ENCODE peak calls at places on chromosomes 1 and 21, in ten cellular contexts. E is body of pancreas, I is SK-N-SH, P is heart right ventricle, Q is K562, R is upper lobe of right lung, W is right atrium auricular region, N is mammary epithelial cell, F is OCI-LY7, G is cardiac muscle cell. H is an unnamed sample. For H3K36me3, the result is how much of the 10 kb centered on the place peaks cover.

GRCh38 chr1:23103001-23103879 is 65.4 kb downstream of the LUZP1 start:
- DNase-seq in N (peak), F (peak), R (no peak), Q (peak), I (no peak), E (no peak), P (no peak), W (no peak), G (no peak), H (no peak)

GRCh38 chr1:243562473-243562872 is 287.6 kb downstream of the AKT3 start:
- DNase-seq in N (no peak), W (no peak), I (no peak), P (peak), Q (no peak), G (peak), E (no peak), F (no peak), R (no peak), H (no peak)

GRCh38 chr1:232036161-232036942 is 409.8 kb downstream of the DISC1 start:
- DNase-seq in G (no peak), E (no peak), F (no peak), R (no peak), W (no peak), Q (no peak), N (no peak), I (no peak), P (no peak), H (no peak)

GRCh38 chr1:39788758-39789570 is at the start of gene BMP8B:
- DNase-seq in R (peak), W (no peak), E (peak), F (peak), P (peak), G (peak), I (peak), Q (peak), N (peak), H (no peak)

GRCh38 chr1:156198831-156199349 is 5.0 kb downstream of the SLC25A44 start:
- DNase-seq in F (no peak), W (no peak), R (no peak), N (no peak), I (no peak), E (no peak), P (no peak), Q (no peak), G (no peak), H (no peak)

GRCh38 chr1:68216088-68216487 is 16.2 kb downstream of the WLS start:
- DNase-seq in R (no peak), P (no peak), Q (no peak), G (no peak), N (no peak), F (no peak), I (no peak), W (no peak), E (no peak), H (no peak)

GRCh38 chr1:107379826-107380225 is 239.0 kb downstream of the NTNG1 start:
- DNase-seq in Q (no peak), G (no peak), W (no peak), R (no peak), F (no peak), E (no peak), N (no peak), P (no peak), I (no peak), H (no peak)

GRCh38 chr21:45404726-45405270 is at the start of gene COL18A1:
- DNase-seq in I (peak), W (no peak), N (peak), R (peak), P (peak), G (peak), F (no peak), Q (peak), E (peak), H (no peak)

GRCh38 chr1:226588484-226588883 is 39.9 kb downstream of the STUM start:
- DNase-seq in E (no peak), G (no peak), W (no peak), N (no peak), F (no peak), R (no peak), I (no peak), P (no peak), Q (no peak), H (no peak)

GRCh38 chr1:244273845-244274619 is 177.7 kb downstream of the ADSS2 start:
- DNase-seq in G (no peak), E (peak), P (peak), N (peak), Q (peak), F (no peak), W (peak), I (no peak), R (peak), H (peak)

GRCh38 chr1:62307516-62308492 is 11.4 kb downstream of the KANK4 start:
- DNase-seq in P (no peak), N (peak), I (peak), G (peak), R (no peak), F (no peak), W (no peak), Q (no peak), E (no peak), H (no peak)

GRCh38 chr1:220962031-220962751 is 82.9 kb downstream of the HLX start:
- DNase-seq in P (no peak), F (no peak), R (no peak), Q (no peak), N (peak), E (no peak), W (no peak), I (no peak), G (no peak), H (peak)

GRCh38 chr1:189158155-189158554 is 1319.5 kb downstream of the BRINP3 start:
- DNase-seq in G (no peak), I (no peak), W (no peak), E (no peak), F (no peak), N (no peak), Q (peak), P (no peak), R (no peak), H (no peak)

GRCh38 chr1:242754061-242754648 is 229.7 kb upstream of the PLD5 start:
- DNase-seq in E (no peak), N (no peak), Q (no peak), I (peak), G (no peak), R (no peak), W (no peak), F (no peak), P (no peak), H (no peak)

GRCh38 chr21:46585191-46585953 is 19.5 kb downstream of the S100B start:
- DNase-seq in G (no peak), N (peak), Q (no peak), F (peak), P (no peak), I (no peak), W (no peak), E (no peak), R (no peak), H (no peak)

GRCh38 chr1:41876533-41877445 is 41.9 kb downstream of the HIVEP3 start:
- DNase-seq in E (no peak), R (no peak), P (no peak), Q (no peak), G (peak), I (no peak), F (no peak), N (no peak), W (no peak), H (no peak)

GRCh38 chr21:41916888-41917433 is 36.9 kb downstream of the C2CD2 start:
- DNase-seq in N (no peak), P (no peak), G (no peak), R (no peak), Q (peak), I (no peak), W (no peak), E (no peak), F (peak), H (no peak)

GRCh38 chr1:244653439-244654283 is 735 bp downstream of the DESI2 start:
- DNase-seq in E (no peak), Q (peak), I (no peak), G (peak), W (no peak), R (no peak), N (peak), F (peak), P (no peak), H (no peak)

GRCh38 chr1:225746361-225747179 is 31.1 kb upstream of the SRP9 start:
- DNase-seq in N (peak), F (no peak), E (peak), W (peak), Q (no peak), P (peak), R (peak), G (no peak), I (no peak), H (peak)

GRCh38 chr1:115461526-115461925 is 123.5 kb upstream of the NGF start:
- DNase-seq in P (no peak), G (no peak), I (no peak), E (no peak), W (no peak), R (no peak), Q (peak), F (no peak), N (no peak), H (no peak)
- TF ChIP-seq CTCF in P (no peak), G (no peak), I (no peak), E (no peak), W (no peak), R (no peak), Q (peak), F (no peak), N (peak), H (no peak)

DNA sequence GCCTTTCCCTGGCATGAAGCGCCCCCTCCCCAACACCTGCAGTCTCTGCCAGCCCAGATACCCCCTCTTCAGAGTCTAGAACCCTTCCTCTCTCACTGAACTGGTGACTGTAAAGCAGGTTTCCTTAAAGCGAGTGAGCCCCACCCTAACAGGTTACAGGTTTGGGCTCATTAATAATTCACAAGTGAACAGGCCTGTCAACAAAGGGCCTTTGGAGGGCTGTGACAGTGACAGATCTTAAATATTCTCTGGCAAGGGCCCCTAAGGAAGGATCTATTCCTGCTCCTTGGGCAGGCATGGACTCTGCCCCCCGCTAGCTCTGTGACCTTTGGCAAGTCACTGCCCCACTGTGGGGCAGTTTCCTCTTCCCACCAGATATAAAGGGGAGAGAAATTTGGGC is 5.6 kb upstream of the TTC39A start:
- DNase-seq in R (no peak), N (no peak), E (no peak), F (no peak), P (no peak), G (no peak), I (no peak), W (no peak), Q (no peak), H (no peak)
- H3K4me3 ChIP-seq in R (no peak), N (no peak), E (no peak), F (no peak), P (no peak), G (no peak), I (no peak), W (no peak), Q (no peak), H (no peak)

DNA sequence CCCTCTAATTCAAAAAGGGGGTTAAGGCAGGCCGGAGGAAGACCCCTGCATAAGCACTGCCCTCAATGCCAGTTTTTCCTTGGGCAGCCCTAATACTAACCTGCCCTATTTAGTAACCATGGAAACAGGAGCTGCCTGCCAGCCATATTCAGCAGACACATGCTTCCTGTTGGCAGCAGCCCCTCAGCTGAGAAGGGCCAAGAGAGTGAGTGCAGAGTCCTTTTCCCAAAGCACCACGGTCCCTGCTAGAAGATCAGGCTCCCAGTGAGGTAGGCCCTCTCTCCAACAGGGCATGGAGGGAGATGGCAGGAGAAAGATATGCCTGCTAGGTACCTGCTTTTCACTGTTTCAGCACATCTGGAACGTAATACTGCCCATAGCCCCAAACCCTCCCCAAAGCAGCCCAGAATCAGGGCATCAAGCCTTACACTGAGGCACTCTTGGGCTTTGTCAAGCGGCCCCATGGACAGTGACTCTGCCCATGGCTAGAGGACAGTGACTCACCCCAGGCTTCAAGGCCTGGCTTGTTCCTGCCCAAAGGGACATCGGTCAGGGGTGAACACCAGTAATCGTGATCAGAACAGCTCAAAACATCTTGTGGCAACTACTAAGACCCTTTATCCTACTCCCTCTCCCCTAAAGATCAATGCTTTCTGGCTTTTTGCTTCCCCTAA is 64.5 kb downstream of the BCAR3 start:
- DNase-seq in E (peak), Q (no peak), F (no peak), R (no peak), I (peak), G (no peak), P (peak), W (no peak), N (no peak), H (no peak)
- H3K36me3 ChIP-seq in E (under half), Q (under half), F (under half), R (under half), I (under half), G (under half), P (under half), W (under half), N (under half), H (under half)

DNA sequence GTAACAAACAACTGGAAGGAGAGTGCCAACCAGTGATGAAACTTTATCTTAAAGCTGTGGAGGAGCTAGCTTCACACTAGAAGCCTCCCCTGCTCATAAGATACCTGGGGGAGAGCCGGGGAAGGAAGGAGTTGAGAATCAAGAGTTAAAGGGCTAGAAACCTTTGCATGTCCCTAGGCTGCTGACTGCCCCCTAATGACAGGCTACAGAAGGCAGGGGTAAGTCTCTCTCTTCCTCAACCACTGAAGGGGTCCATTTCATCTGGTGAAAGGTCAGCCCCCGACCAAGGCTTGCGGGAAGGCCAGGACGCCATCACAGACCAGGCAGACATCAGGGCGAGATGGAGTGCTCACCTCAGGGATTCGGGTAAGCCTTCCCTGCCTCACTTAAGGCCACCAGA is 65.6 kb upstream of the GRHL3 start:
- DNase-seq in W (no peak), F (peak), P (no peak), E (no peak), N (no peak), R (no peak), G (no peak), I (no peak), Q (no peak), H (no peak)
- TF ChIP-seq CTCF in W (no peak), F (peak), P (no peak), E (no peak), N (no peak), R (no peak), G (peak), I (no peak), Q (peak), H (no peak)

DNA sequence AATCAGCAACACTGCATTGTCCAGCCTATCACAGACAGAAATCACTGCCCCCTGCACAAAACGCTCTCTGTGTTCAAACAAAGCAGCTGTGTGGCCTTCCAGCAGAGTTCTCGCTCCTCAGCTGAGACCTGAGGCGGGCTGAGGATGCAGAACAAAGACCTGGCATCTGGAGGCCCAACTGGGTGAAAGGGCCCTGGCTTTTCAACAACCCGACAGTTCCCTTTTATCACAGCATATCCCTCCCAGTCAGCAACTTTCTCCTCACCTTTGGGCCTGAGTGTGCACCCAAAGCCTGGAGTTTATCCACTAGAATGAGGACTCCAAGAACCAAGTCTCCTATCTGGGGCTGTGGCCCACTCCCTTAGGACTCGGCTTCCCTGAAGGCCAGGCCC is 42.6 kb upstream of the A3GALT2 start:
- DNase-seq in F (no peak), W (no peak), I (no peak), R (no peak), Q (no peak), E (no peak), P (no peak), G (peak), N (no peak), H (no peak)
- H3K4me3 ChIP-seq in F (no peak), W (no peak), I (no peak), R (no peak), Q (no peak), E (no peak), P (no peak), G (peak), N (no peak), H (no peak)

DNA sequence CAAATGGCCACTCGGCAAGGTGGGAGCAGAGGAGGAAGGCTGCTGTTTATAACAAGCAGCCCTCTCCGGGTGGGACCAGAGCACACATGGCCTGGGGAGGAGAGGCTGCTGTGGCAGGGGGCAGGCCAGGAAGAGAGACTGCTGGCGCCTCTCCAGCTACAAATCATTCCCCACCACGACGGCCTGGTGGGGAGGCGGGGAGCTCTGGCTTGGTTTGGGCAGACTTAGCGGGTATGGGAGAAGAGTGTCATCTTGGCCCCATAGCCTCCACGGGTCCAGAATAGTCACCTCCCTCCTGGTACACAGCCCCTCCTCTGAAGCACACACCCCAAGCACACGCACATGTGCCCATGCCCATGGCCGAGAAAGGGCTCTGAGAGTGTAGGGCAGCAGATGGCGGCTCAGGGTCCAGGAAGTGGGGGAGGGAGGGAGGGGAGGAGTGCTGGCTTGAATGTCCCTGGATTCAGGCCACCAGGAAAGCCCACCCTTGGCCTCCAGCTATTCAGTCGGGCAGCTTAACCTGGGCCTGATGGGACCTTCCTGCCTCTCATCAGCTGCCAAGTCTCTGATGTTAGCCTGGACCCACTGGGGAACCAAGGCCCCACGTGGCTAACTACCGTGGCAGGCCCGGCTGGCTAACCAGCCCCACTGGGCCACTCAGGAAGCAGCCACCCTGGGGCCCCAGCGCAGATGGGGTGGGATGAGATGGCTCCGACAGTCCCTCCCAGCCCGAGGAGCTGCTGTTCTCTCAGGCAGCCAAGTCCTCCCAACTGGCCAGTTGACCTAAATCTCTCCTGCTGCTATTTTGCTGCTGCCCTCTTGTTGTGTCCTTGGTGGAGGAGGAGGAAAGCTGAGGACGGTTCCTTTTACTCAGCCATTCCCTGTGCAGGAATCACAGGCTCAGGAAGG is 10.9 kb downstream of the LRP8 start:
- DNase-seq in W (no peak), N (no peak), R (no peak), G (no peak), Q (no peak), P (no peak), E (no peak), I (peak), F (no peak), H (no peak)
- H3K36me3 ChIP-seq in W (under half), N (under half), R (under half), G (under half), Q (half or more), P (under half), E (under half), I (under half), F (half or more), H (under half)

DNA sequence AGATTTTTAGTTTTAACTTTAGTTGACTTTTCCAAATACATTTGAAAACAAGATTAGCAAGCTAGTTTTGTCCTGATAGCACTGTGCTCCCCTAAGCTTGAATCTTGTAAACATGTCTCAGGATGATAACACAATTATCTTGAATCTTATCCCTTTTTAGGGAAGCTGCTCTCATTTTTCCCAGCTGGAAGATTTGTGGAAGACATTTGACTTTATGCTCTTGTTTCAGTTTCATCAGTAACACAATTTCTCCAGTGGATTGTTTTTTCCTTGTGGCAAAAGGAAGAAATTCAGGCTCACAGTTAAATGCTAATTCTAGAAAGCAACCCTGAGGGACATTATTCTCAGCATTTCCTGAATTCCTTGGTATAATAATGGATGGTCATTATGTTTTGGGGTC is 88.8 kb downstream of the CDC7 start:
- DNase-seq in I (no peak), F (no peak), Q (no peak), G (no peak), R (no peak), E (no peak), N (no peak), P (no peak), W (no peak), H (no peak)
- TF ChIP-seq CTCF in I (no peak), F (no peak), Q (no peak), G (no peak), R (no peak), E (no peak), N (no peak), P (no peak), W (no peak), H (no peak)